ENCODE peak calls at places on chromosomes 3 and 15, in four cellular contexts. Y is dorsolateral prefrontal cortex; Q is activated CD4-positive, alpha-beta T cell treated with anti-CD3 and anti-CD28 coated beads, Interleukin-2, amount 50 U/mL, for 24 hours; Z is NT2/D1. A is an unnamed sample.

GRCh38 chr3:48514431-48515227 is 10.7 kb upstream of the SHISA5 start:
- DNase-seq in Y (no peak), Q (no peak), Z (no peak), A (no peak)

GRCh38 chr3:128486692-128487537 is 6.1 kb downstream of the GATA2 start:
- DNase-seq in Y (peak; percentile 40), Q (no peak), Z (no peak), A (no peak)

GRCh38 chr3:103767635-103768034 is 1332.8 kb downstream of the ZPLD1 start:
- DNase-seq in Y (no peak), Q (no peak), Z (no peak), A (no peak)

GRCh38 chr15:71138473-71138872 is 23.2 kb downstream of the THSD4 start:
- DNase-seq in Y (no peak), Q (no peak), Z (no peak), A (no peak)

GRCh38 chr3:17243616-17244015 is 358.9 kb downstream of the PLCL2 start:
- DNase-seq in Y (no peak), Q (no peak), Z (no peak), A (no peak)

GRCh38 chr15:79099692-79100091 is 9.1 kb upstream of the RASGRF1 start:
- DNase-seq in Y (no peak), Q (no peak), Z (no peak), A (no peak)

GRCh38 chr3:15205934-15206661 is at the start of gene CAPN7:
- DNase-seq in Y (peak; percentile 92), Q (peak; percentile 86), Z (peak; percentile 57), A (peak; percentile 75)

GRCh38 chr3:177977381-177978158 is 558.7 kb upstream of the KCNMB2 start:
- DNase-seq in Y (no peak), Q (no peak), Z (no peak), A (no peak)

GRCh38 chr15:67106764-67107013 is 41.3 kb downstream of the SMAD3 start:
- DNase-seq in Y (no peak), Q (no peak), Z (no peak), A (no peak)

GRCh38 chr3:72310028-72310987 is 525.4 kb upstream of the PROK2 start:
- DNase-seq in Y (no peak), Q (no peak), Z (no peak), A (peak; percentile 59)

GRCh38 chr3:152198655-152199054 is 70.1 kb upstream of the MBNL1 start:
- DNase-seq in Y (no peak), Q (no peak), Z (no peak), A (no peak)

GRCh38 chr15:36428102-36428845 is 151.2 kb upstream of the CDIN1 start:
- DNase-seq in Y (no peak), Q (no peak), Z (peak; percentile 20), A (no peak)

GRCh38 chr15:53695365-53695764 is 64.1 kb downstream of the WDR72 start:
- DNase-seq in Y (no peak), Q (no peak), Z (no peak), A (no peak)

GRCh38 chr3:139557041-139557440 is 17.5 kb upstream of the RBP1 start:
- DNase-seq in Y (no peak), Q (no peak), Z (no peak), A (no peak)

GRCh38 chr3:165895919-165896318 is 58.7 kb upstream of the BCHE start:
- DNase-seq in Y (no peak), Q (no peak), Z (peak; percentile 69), A (no peak)

GRCh38 chr3:146638718-146639117 is 33.6 kb upstream of the PLSCR5 start:
- DNase-seq in Y (no peak), Q (no peak), Z (no peak), A (no peak)

GRCh38 chr3:7504886-7505775 is 644.2 kb downstream of the GRM7 start:
- DNase-seq in Y (no peak), Q (no peak), Z (no peak), A (no peak)

GRCh38 chr3:108036984-108037741 is 53.7 kb downstream of the CD47 start:
- DNase-seq in Y (no peak), Q (no peak), Z (no peak), A (no peak)

GRCh38 chr3:52532838-52533622 is 627 bp downstream of the NT5DC2 start:
- DNase-seq in Y (no peak), Q (no peak), Z (peak; percentile 13), A (no peak)

GRCh38 chr3:181885868-181886630 is 174.3 kb downstream of the SOX2 start:
- DNase-seq in Y (no peak), Q (no peak), Z (no peak), A (no peak)

GRCh38 chr15:62119224-62119925 is 45.7 kb downstream of the C2CD4B start:
- DNase-seq in Y (no peak), Q (no peak), Z (no peak), A (no peak)

GRCh38 chr3:43503067-43503728 is 118.6 kb downstream of the ANO10 start:
- DNase-seq in Y (no peak), Q (no peak), Z (no peak), A (no peak)

GRCh38 chr3:88058322-88058592 is 548 bp downstream of the CGGBP1 start:
- DNase-seq in Y (no peak), Q (no peak), Z (peak; percentile 16), A (no peak)

GRCh38 chr3:111595239-111595638 is at the start of gene ZBED2:
- DNase-seq in Y (no peak), Q (no peak), Z (no peak), A (no peak)

GRCh38 chr3:5197022-5197421 is 9.5 kb downstream of the EDEM1 start:
- DNase-seq in Y (no peak), Q (no peak), Z (no peak), A (no peak)

GRCh38 chr15:22265961-22266360 is 185.6 kb downstream of the OR4M2 start:
- DNase-seq in Y (no peak), Q (no peak), Z (no peak), A (no peak)

GRCh38 chr15:66071621-66072295 is 181.8 kb downstream of the MEGF11 start:
- DNase-seq in Y (no peak), Q (no peak), Z (peak; percentile 32), A (no peak)

GRCh38 chr3:42706721-42707619 is 4.4 kb upstream of the HHATL start:
- DNase-seq in Y (peak; percentile 17), Q (no peak), Z (no peak), A (no peak)

GRCh38 chr3:180391001-180391400 is 211.0 kb upstream of the TTC14 start:
- DNase-seq in Y (no peak), Q (no peak), Z (no peak), A (no peak)

GRCh38 chr3:53067571-53067970 is 21.7 kb upstream of the SFMBT1 start:
- DNase-seq in Y (no peak), Q (no peak), Z (no peak), A (no peak)

GRCh38 chr3:127954642-127955041 is 39.6 kb downstream of the KBTBD12 start:
- DNase-seq in Y (no peak), Q (no peak), Z (no peak), A (no peak)